ENCODE peak calls at places on chromosomes 6 and 20, in seven cellular contexts. D, V, R, K, C, B and G are unnamed samples.
A peak's percentile ranks its signal among the peaks of the same experiment; 100 is the strongest.

GRCh38 chr6:22333802-22334201 is 37.0 kb upstream of the PRL start:
- DNase-seq in V (no peak), C (no peak), D (no peak), R (no peak), K (no peak), B (no peak), G (peak; percentile 6)

GRCh38 chr6:125058562-125058961 is 95.0 kb upstream of the TPD52L1 start:
- DNase-seq in K (no peak), C (no peak), B (no peak), V (no peak), D (no peak), R (no peak), G (no peak)

GRCh38 chr6:158039571-158040050 is 57.9 kb downstream of the SYNJ2 start:
- DNase-seq in B (peak; percentile 50), D (no peak), K (no peak), C (no peak), V (no peak), R (peak; percentile 46), G (no peak)

GRCh38 chr6:112560651-112561050 is 213.5 kb downstream of the RFPL4B start:
- DNase-seq in D (no peak), B (no peak), C (no peak), R (no peak), K (no peak), V (no peak), G (no peak)

GRCh38 chr6:132812255-132812732 is 2.1 kb upstream of the RPS12 start:
- DNase-seq in B (no peak), C (no peak), V (no peak), K (no peak), D (no peak), R (peak; percentile 62), G (peak; percentile 30)

GRCh38 chr6:28747631-28748157 is 176.1 kb downstream of the TRIM27 start:
- DNase-seq in D (no peak), K (no peak), B (no peak), C (no peak), R (peak; percentile 92), V (no peak), G (peak; percentile 86)

GRCh38 chr6:156662025-156662445 is 115.1 kb upstream of the ARID1B start:
- DNase-seq in R (peak; percentile 6), D (no peak), B (peak; percentile 61), C (no peak), V (peak; percentile 53), K (no peak), G (no peak)

GRCh38 chr6:41272591-41273175 is 13.8 kb downstream of the TREM1 start:
- DNase-seq in C (no peak), V (no peak), B (no peak), K (no peak), R (no peak), D (no peak), G (no peak)

GRCh38 chr20:3818155-3819151 is 1.9 kb upstream of the AP5S1 start:
- DNase-seq in K (no peak), D (no peak), B (peak; percentile 43), V (peak; percentile 76), C (peak; percentile 82), R (peak; percentile 90), G (peak; percentile 85)

GRCh38 chr6:154474636-154475428 is 35.7 kb downstream of the CNKSR3 start:
- DNase-seq in V (no peak), D (no peak), C (no peak), B (no peak), K (no peak), R (peak; percentile 72), G (peak; percentile 24)

GRCh38 chr6:33592595-33593413 is 12.7 kb upstream of the BAK1 start:
- DNase-seq in R (no peak), C (no peak), D (peak; percentile 42), V (no peak), K (no peak), B (peak; percentile 64), G (no peak)

GRCh38 chr6:74410630-74411029 is 714.6 kb downstream of the CD109 start:
- DNase-seq in V (no peak), K (no peak), C (no peak), D (no peak), R (no peak), B (no peak), G (no peak)

GRCh38 chr6:203663-204062 is 88.6 kb upstream of the DUSP22 start:
- DNase-seq in K (no peak), C (no peak), V (no peak), R (no peak), B (no peak), D (no peak), G (no peak)

GRCh38 chr20:50026746-50027575 is 44.2 kb downstream of the SNAI1 start:
- DNase-seq in B (no peak), V (no peak), R (no peak), C (no peak), D (no peak), K (no peak), G (no peak)

GRCh38 chr6:170067257-170067656 is 223.6 kb downstream of the DLL1 start:
- DNase-seq in B (no peak), V (peak; percentile 29), R (no peak), K (no peak), C (no peak), D (no peak), G (no peak)

GRCh38 chr6:7960848-7961247 is 50.3 kb upstream of the TXNDC5 start:
- DNase-seq in D (no peak), R (no peak), V (no peak), B (no peak), C (no peak), K (no peak), G (no peak)

GRCh38 chr6:12324741-12325140 is 34.6 kb downstream of the EDN1 start:
- DNase-seq in B (no peak), D (no peak), C (no peak), R (peak; percentile 41), V (no peak), K (no peak), G (no peak)

GRCh38 chr6:75376347-75377024 is 91.9 kb upstream of the TMEM30A start:
- DNase-seq in V (no peak), R (peak; percentile 83), D (no peak), K (no peak), B (no peak), C (no peak), G (peak; percentile 2)

GRCh38 chr20:48820649-48820973 is 7.2 kb downstream of the PREX1 start:
- DNase-seq in D (no peak), C (no peak), V (no peak), R (no peak), B (no peak), K (no peak), G (no peak)

GRCh38 chr20:35947489-35947888 is 6.8 kb downstream of the SCAND1 start:
- DNase-seq in V (peak; percentile 57), R (peak; percentile 61), C (peak; percentile 58), K (no peak), B (peak; percentile 56), D (no peak), G (peak; percentile 40)

GRCh38 chr6:30656513-30656912 is 9.6 kb downstream of the C6orf136 start:
- DNase-seq in D (no peak), V (no peak), B (no peak), K (no peak), R (no peak), C (no peak), G (no peak)

GRCh38 chr6:33667776-33668175 is 43.7 kb downstream of the UQCC2 start:
- DNase-seq in D (no peak), C (no peak), K (no peak), B (no peak), V (no peak), R (no peak), G (no peak)

GRCh38 chr20:37384683-37385174 is 38.8 kb downstream of the SRC start:
- DNase-seq in K (peak; percentile 64), R (peak; percentile 78), B (peak; percentile 84), C (peak; percentile 93), D (peak; percentile 58), V (peak; percentile 67), G (peak; percentile 41)

GRCh38 chr6:170063851-170064617 is 226.8 kb downstream of the DLL1 start:
- DNase-seq in D (no peak), B (no peak), V (peak; percentile 32), R (no peak), K (no peak), C (no peak), G (no peak)

GRCh38 chr6:108896111-108896661 is 48.0 kb downstream of the ARMC2 start:
- DNase-seq in V (no peak), B (no peak), D (no peak), K (no peak), R (peak; percentile 83), C (no peak), G (peak; percentile 90)

GRCh38 chr6:109783245-109783990 is 92.3 kb downstream of the FIG4 start:
- DNase-seq in R (peak; percentile 31), B (no peak), C (no peak), V (no peak), K (no peak), D (no peak), G (peak; percentile 41)

GRCh38 chr20:50312682-50313187 is 122.1 kb downstream of the CEBPB start:
- DNase-seq in V (peak; percentile 80), K (no peak), D (no peak), B (no peak), C (no peak), R (peak; percentile 67), G (peak; percentile 64)

GRCh38 chr20:63574829-63575720 is 1.0 kb upstream of the HELZ2 start:
- DNase-seq in V (no peak), D (no peak), K (no peak), R (peak; percentile 71), B (no peak), C (no peak), G (peak; percentile 65)

GRCh38 chr6:157405986-157406385 is 25.0 kb downstream of the ZDHHC14 start:
- DNase-seq in R (peak; percentile 76), C (no peak), D (no peak), B (no peak), V (no peak), K (no peak), G (no peak)

GRCh38 chr20:41003143-41003932 is 25.3 kb upstream of the TOP1 start:
- DNase-seq in R (peak; percentile 100), B (peak; percentile 74), K (peak; percentile 42), C (no peak), V (no peak), D (peak; percentile 41), G (peak; percentile 98)

GRCh38 chr6:119587537-119587936 is 238.0 kb upstream of the MAN1A1 start:
- DNase-seq in V (no peak), R (peak; percentile 69), K (no peak), C (no peak), B (no peak), D (no peak), G (peak; percentile 21)

GRCh38 chr6:82494367-82494766 is 130.8 kb downstream of the TPBG start:
- DNase-seq in R (no peak), B (no peak), K (no peak), V (no peak), C (peak; percentile 38), D (no peak), G (no peak)

GRCh38 chr6:41396335-41396734 is 60.9 kb downstream of the NCR2 start:
- DNase-seq in V (no peak), R (no peak), B (no peak), K (no peak), D (no peak), C (no peak), G (no peak)